ENCODE peak calls at places on chromosome 22, in eight cellular contexts. H is AG08396; Q is foreskin melanocyte; T is activated CD4-positive, alpha-beta T cell treated with anti-CD3 and anti-CD28 coated beads for 24 hours; N is NCI-H510A; G is A549; V is M059J; E is SW 1271. I is an unnamed sample.

GRCh38 chr22:44888491-44888941 is 121.3 kb downstream of the PHF21B start:
- DNase-seq in H (no peak), Q (no peak), T (no peak), N (no peak), G (no peak), V (no peak), E (no peak), I (no peak)

GRCh38 chr22:17435375-17435774 is 66.1 kb downstream of the CECR2 start:
- DNase-seq in H (no peak), Q (no peak), T (no peak), N (no peak), G (no peak), V (no peak), E (no peak), I (no peak)

GRCh38 chr22:25718109-25718830 is 23.7 kb upstream of the MYO18B start:
- DNase-seq in H (no peak), Q (no peak), T (no peak), N (no peak), G (no peak), V (no peak), E (no peak), I (no peak)

GRCh38 chr22:28474248-28474647 is 205.4 kb downstream of the TTC28 start:
- DNase-seq in H (no peak), Q (no peak), T (no peak), N (no peak), G (no peak), V (no peak), E (no peak), I (no peak)

GRCh38 chr22:19706661-19707151 is 7.6 kb upstream of the SEPTIN5 start:
- DNase-seq in H (peak; percentile 7), Q (no peak), T (no peak), N (no peak), G (no peak), V (no peak), E (no peak), I (no peak)

GRCh38 chr22:35752833-35753189 is 35.1 kb downstream of the APOL5 start:
- DNase-seq in H (no peak), Q (no peak), T (no peak), N (no peak), G (no peak), V (no peak), E (no peak), I (no peak)

GRCh38 chr22:19442166-19442565 is 5.3 kb downstream of the C22orf39 start:
- DNase-seq in H (no peak), Q (no peak), T (no peak), N (no peak), G (no peak), V (no peak), E (no peak), I (no peak)

GRCh38 chr22:48753381-48753730 is 1074.3 kb downstream of the BRD1 start:
- DNase-seq in H (no peak), Q (no peak), T (no peak), N (no peak), G (no peak), V (no peak), E (no peak), I (no peak)

GRCh38 chr22:50599816-50600454 is 658 bp upstream of the MAPK8IP2 start:
- DNase-seq in H (peak; percentile 91), Q (no peak), T (peak; percentile 38), N (no peak), G (no peak), V (no peak), E (no peak), I (no peak)

GRCh38 chr22:39090426-39091064 is 6.5 kb upstream of the APOBEC3H start:
- DNase-seq in H (no peak), Q (no peak), T (peak; percentile 60), N (no peak), G (no peak), V (peak; percentile 88), E (no peak), I (peak; percentile 63)

GRCh38 chr22:49956914-49957825 is 3.4 kb upstream of the PIM3 start:
- DNase-seq in H (no peak), Q (no peak), T (no peak), N (no peak), G (no peak), V (no peak), E (no peak), I (no peak)

GRCh38 chr22:24039046-24039445 is 27.9 kb downstream of the CABIN1 start:
- DNase-seq in H (no peak), Q (no peak), T (no peak), N (no peak), G (no peak), V (no peak), E (no peak), I (no peak)

GRCh38 chr22:42313804-42314581 is 43.5 kb upstream of the TCF20 start:
- DNase-seq in H (no peak), Q (no peak), T (no peak), N (no peak), G (peak; percentile 13), V (peak; percentile 84), E (no peak), I (peak; percentile 30)

GRCh38 chr22:36453266-36453607 is 28.2 kb downstream of the TXN2 start:
- DNase-seq in H (peak; percentile 37), Q (no peak), T (no peak), N (no peak), G (no peak), V (no peak), E (no peak), I (peak; percentile 40)

GRCh38 chr22:50306753-50307749 is at the start of gene PLXNB2:
- DNase-seq in H (peak; percentile 89), Q (peak; percentile 70), T (no peak), N (peak; percentile 65), G (peak; percentile 40), V (peak; percentile 72), E (peak; percentile 53), I (peak; percentile 80)

GRCh38 chr22:23275751-23276150 is 95.4 kb downstream of the BCR start:
- DNase-seq in H (no peak), Q (no peak), T (no peak), N (no peak), G (no peak), V (no peak), E (no peak), I (no peak)

I was measured in EL.